ENCODE peak calls at places on chromosome 3, in eight cellular contexts. One of them, this sample, is unnamed.

GRCh38 chr3:155572085-155572484 is 172.8 kb downstream of the PLCH1 start:
- DNase-seq in midbrain: peak
- DNase-seq in endothelial cell: no peak
- DNase-seq in T1000: no peak
- DNase-seq in globus pallidus: peak
- DNase-seq in GM23338: no peak
- DNase-seq in fibroblast of pulmonary artery: peak
- DNase-seq in neural progenitor cell: no peak
- DNase-seq in this sample: no peak

GRCh38 chr3:194268659-194269487 is 82.3 kb downstream of the CPN2 start:
- DNase-seq in GM23338: no peak
- DNase-seq in endothelial cell: no peak
- DNase-seq in neural progenitor cell: no peak
- DNase-seq in midbrain: no peak
- DNase-seq in T1000: no peak
- DNase-seq in globus pallidus: no peak
- DNase-seq in fibroblast of pulmonary artery: no peak
- DNase-seq in this sample: no peak

GRCh38 chr3:141255864-141256263 is 24.2 kb downstream of the PXYLP1 start:
- DNase-seq in globus pallidus: no peak
- DNase-seq in T1000: no peak
- DNase-seq in fibroblast of pulmonary artery: peak
- DNase-seq in midbrain: no peak
- DNase-seq in neural progenitor cell: peak
- DNase-seq in endothelial cell: no peak
- DNase-seq in GM23338: peak
- DNase-seq in this sample: peak

GRCh38 chr3:194990454-194991337 is 280.3 kb downstream of the XXYLT1 start:
- DNase-seq in fibroblast of pulmonary artery: no peak
- DNase-seq in GM23338: no peak
- DNase-seq in globus pallidus: no peak
- DNase-seq in endothelial cell: no peak
- DNase-seq in T1000: no peak
- DNase-seq in midbrain: no peak
- DNase-seq in neural progenitor cell: no peak
- DNase-seq in this sample: no peak

GRCh38 chr3:104628185-104628789 is 738.4 kb upstream of the ALCAM start:
- DNase-seq in neural progenitor cell: peak
- DNase-seq in globus pallidus: peak
- DNase-seq in T1000: no peak
- DNase-seq in fibroblast of pulmonary artery: peak
- DNase-seq in GM23338: peak
- DNase-seq in endothelial cell: no peak
- DNase-seq in midbrain: no peak
- DNase-seq in this sample: no peak

GRCh38 chr3:119291062-119291700 is 3.0 kb upstream of the ARHGAP31 start:
- DNase-seq in T1000: no peak
- DNase-seq in midbrain: no peak
- DNase-seq in neural progenitor cell: no peak
- DNase-seq in fibroblast of pulmonary artery: no peak
- DNase-seq in GM23338: no peak
- DNase-seq in endothelial cell: no peak
- DNase-seq in globus pallidus: no peak
- DNase-seq in this sample: no peak

GRCh38 chr3:194346621-194347020 is 4.5 kb downstream of the CPN2 start:
- DNase-seq in GM23338: no peak
- DNase-seq in midbrain: no peak
- DNase-seq in neural progenitor cell: no peak
- DNase-seq in fibroblast of pulmonary artery: no peak
- DNase-seq in endothelial cell: no peak
- DNase-seq in T1000: no peak
- DNase-seq in globus pallidus: no peak
- DNase-seq in this sample: no peak

GRCh38 chr3:18847583-18848197 is 300.6 kb upstream of the KCNH8 start:
- DNase-seq in endothelial cell: no peak
- DNase-seq in T1000: no peak
- DNase-seq in neural progenitor cell: peak
- DNase-seq in GM23338: peak
- DNase-seq in fibroblast of pulmonary artery: no peak
- DNase-seq in midbrain: no peak
- DNase-seq in globus pallidus: peak
- DNase-seq in this sample: no peak

GRCh38 chr3:61538486-61538885 is 22.9 kb upstream of the PTPRG start:
- DNase-seq in endothelial cell: no peak
- DNase-seq in fibroblast of pulmonary artery: no peak
- DNase-seq in T1000: no peak
- DNase-seq in globus pallidus: no peak
- DNase-seq in midbrain: no peak
- DNase-seq in neural progenitor cell: no peak
- DNase-seq in GM23338: no peak
- DNase-seq in this sample: no peak

GRCh38 chr3:157151151-157151550 is 8.8 kb downstream of the CCNL1 start:
- DNase-seq in globus pallidus: no peak
- DNase-seq in neural progenitor cell: no peak
- DNase-seq in endothelial cell: no peak
- DNase-seq in GM23338: no peak
- DNase-seq in fibroblast of pulmonary artery: no peak
- DNase-seq in midbrain: no peak
- DNase-seq in T1000: no peak
- DNase-seq in this sample: no peak

GRCh38 chr3:52811452-52812011 is 16.9 kb downstream of the ITIH3 start:
- DNase-seq in endothelial cell: no peak
- DNase-seq in neural progenitor cell: no peak
- DNase-seq in midbrain: no peak
- DNase-seq in GM23338: no peak
- DNase-seq in T1000: no peak
- DNase-seq in fibroblast of pulmonary artery: no peak
- DNase-seq in globus pallidus: no peak
- DNase-seq in this sample: no peak

GRCh38 chr3:43181202-43181910 is 75.5 kb upstream of the POMGNT2 start:
- DNase-seq in endothelial cell: no peak
- DNase-seq in T1000: no peak
- DNase-seq in globus pallidus: no peak
- DNase-seq in neural progenitor cell: no peak
- DNase-seq in GM23338: no peak
- DNase-seq in fibroblast of pulmonary artery: no peak
- DNase-seq in midbrain: no peak
- DNase-seq in this sample: peak

GRCh38 chr3:123431658-123432323 is 17.1 kb downstream of the ADCY5 start:
- DNase-seq in midbrain: no peak
- DNase-seq in fibroblast of pulmonary artery: no peak
- DNase-seq in globus pallidus: peak
- DNase-seq in neural progenitor cell: no peak
- DNase-seq in endothelial cell: no peak
- DNase-seq in T1000: no peak
- DNase-seq in GM23338: no peak
- DNase-seq in this sample: no peak

GRCh38 chr3:119664850-119665379 is 4.5 kb upstream of the POPDC2 start:
- DNase-seq in T1000: no peak
- DNase-seq in fibroblast of pulmonary artery: peak
- DNase-seq in globus pallidus: no peak
- DNase-seq in endothelial cell: no peak
- DNase-seq in neural progenitor cell: no peak
- DNase-seq in midbrain: no peak
- DNase-seq in GM23338: no peak
- DNase-seq in this sample: no peak

GRCh38 chr3:149554826-149555225 is 80.3 kb downstream of the TM4SF4 start:
- DNase-seq in globus pallidus: no peak
- DNase-seq in T1000: no peak
- DNase-seq in midbrain: no peak
- DNase-seq in GM23338: no peak
- DNase-seq in endothelial cell: no peak
- DNase-seq in neural progenitor cell: no peak
- DNase-seq in fibroblast of pulmonary artery: peak
- DNase-seq in this sample: no peak

GRCh38 chr3:72155391-72156064 is 370.6 kb upstream of the PROK2 start:
- DNase-seq in endothelial cell: no peak
- DNase-seq in neural progenitor cell: no peak
- DNase-seq in fibroblast of pulmonary artery: peak
- DNase-seq in midbrain: peak
- DNase-seq in globus pallidus: peak
- DNase-seq in GM23338: no peak
- DNase-seq in T1000: peak
- DNase-seq in this sample: no peak

GRCh38 chr3:127717357-127718243 is 44.8 kb downstream of the ABTB1 start:
- DNase-seq in globus pallidus: no peak
- DNase-seq in fibroblast of pulmonary artery: no peak
- DNase-seq in midbrain: no peak
- DNase-seq in T1000: no peak
- DNase-seq in neural progenitor cell: no peak
- DNase-seq in GM23338: no peak
- DNase-seq in endothelial cell: no peak
- DNase-seq in this sample: no peak

GRCh38 chr3:24156466-24156865 is 211.4 kb downstream of the NR1D2 start:
- DNase-seq in GM23338: no peak
- DNase-seq in globus pallidus: no peak
- DNase-seq in fibroblast of pulmonary artery: peak
- DNase-seq in endothelial cell: no peak
- DNase-seq in neural progenitor cell: no peak
- DNase-seq in T1000: peak
- DNase-seq in midbrain: no peak
- DNase-seq in this sample: no peak

GRCh38 chr3:12409625-12410596 is 74.4 kb upstream of the TSEN2 start:
- DNase-seq in GM23338: no peak
- DNase-seq in fibroblast of pulmonary artery: no peak
- DNase-seq in globus pallidus: no peak
- DNase-seq in T1000: no peak
- DNase-seq in endothelial cell: no peak
- DNase-seq in midbrain: no peak
- DNase-seq in neural progenitor cell: no peak
- DNase-seq in this sample: no peak

This sample was measured in stimulated activated naive CD8-positive, alpha-beta T cell treated with anti-CD3 and anti-CD28 coated beads, Interleukin-15, Interleukin-2, amounts not matched to agents 100 U/mL and 50 U/mL, for 24 hours.